ENCODE peak calls at places on chromosome 3, in five cellular contexts. M is GM23338, G is pulmonary artery endothelial cell, X is GM20000, K is breast epithelium. U is an unnamed sample.

GRCh38 chr3:50673937-50674336 is 790 bp upstream of the DOCK3 start:
- DNase-seq in K (no peak), G (no peak), X (no peak), M (peak), U (no peak)

GRCh38 chr3:66039590-66039887 is 821 bp upstream of the MAGI1 start:
- DNase-seq in X (peak), M (peak), K (no peak), G (no peak), U (peak)

GRCh38 chr3:186589856-186590579 is 19.5 kb downstream of the DNAJB11 start:
- DNase-seq in X (no peak), M (no peak), K (no peak), G (no peak), U (no peak)

GRCh38 chr3:159559771-159560170 is 428.9 kb upstream of the IL12A start:
- DNase-seq in M (no peak), X (no peak), K (no peak), G (no peak), U (peak)

GRCh38 chr3:177618873-177619771 is 421.8 kb upstream of the TBL1XR1 start:
- DNase-seq in K (no peak), M (no peak), G (no peak), X (no peak), U (peak)

GRCh38 chr3:50251220-50251619 is 15.2 kb downstream of the GNAI2 start:
- DNase-seq in X (no peak), M (no peak), K (no peak), G (peak), U (peak)

GRCh38 chr3:188915137-188915536 is 256.6 kb upstream of the TPRG1 start:
- DNase-seq in G (no peak), M (no peak), X (no peak), K (no peak), U (no peak)

GRCh38 chr3:8201011-8201410 is 300.6 kb upstream of the LMCD1 start:
- DNase-seq in X (no peak), M (no peak), K (no peak), G (no peak), U (no peak)

GRCh38 chr3:11274743-11275142 is 2.5 kb downstream of the ATG7 start:
- DNase-seq in K (no peak), M (no peak), X (no peak), G (no peak), U (no peak)

GRCh38 chr3:169510378-169510777 is 153.1 kb downstream of the MECOM start:
- DNase-seq in X (no peak), G (no peak), M (no peak), K (no peak), U (no peak)

GRCh38 chr3:188646592-188646991 is 492.6 kb downstream of the LPP start:
- DNase-seq in K (no peak), M (no peak), G (no peak), X (no peak), U (no peak)

GRCh38 chr3:37668431-37668830 is 193.2 kb upstream of the CTDSPL start:
- DNase-seq in X (no peak), M (no peak), K (no peak), G (no peak), U (peak)

GRCh38 chr3:56884387-56884786 is 82.6 kb upstream of the ARHGEF3 start:
- DNase-seq in M (peak), G (no peak), X (no peak), K (no peak), U (no peak)

GRCh38 chr3:183958226-183958625 is 59.5 kb downstream of the ABCC5 start:
- DNase-seq in G (no peak), M (no peak), K (no peak), X (no peak), U (no peak)

GRCh38 chr3:194711913-194712312 is 26.2 kb downstream of the FAM43A start:
- DNase-seq in M (peak), K (peak), G (peak), X (no peak), U (peak)

GRCh38 chr3:36647423-36647853 is 116.9 kb downstream of the DCLK3 start:
- DNase-seq in M (no peak), G (no peak), X (no peak), K (no peak), U (no peak)